ENCODE peak calls at places on chromosomes 4 and X, in four cellular contexts. X is type B pancreatic cell, V is astrocyte of the cerebellum, S is GM20000. Z is an unnamed sample.

GRCh38 chrX:43735957-43736356 is 79.9 kb downstream of the MAOA start:
- DNase-seq in S (no peak), V (no peak), X (no peak), Z (no peak)

GRCh38 chr4:17218801-17219200 is 293.1 kb downstream of the QDPR start:
- DNase-seq in V (no peak), S (no peak), X (no peak), Z (no peak)

GRCh38 chrX:54407266-54407665 is 32.9 kb upstream of the TSR2 start:
- DNase-seq in V (no peak), S (no peak), X (no peak), Z (no peak)

GRCh38 chr4:3516061-3516835 is 16.0 kb downstream of the LRPAP1 start:
- DNase-seq in X (no peak), V (no peak), S (no peak), Z (no peak)

GRCh38 chr4:24582235-24582863 is 2.0 kb downstream of the DHX15 start:
- DNase-seq in V (no peak), X (no peak), S (no peak), Z (no peak)

GRCh38 chrX:1249101-1249887 is 19.3 kb upstream of the CSF2RA start:
- DNase-seq in X (peak; percentile 74), V (no peak), S (no peak), Z (no peak)

GRCh38 chrX:107845625-107846024 is 20.0 kb downstream of the MID2 start:
- DNase-seq in V (no peak), X (no peak), S (no peak), Z (no peak)

GRCh38 chr4:103018391-103019318 is 850 bp downstream of the SLC9B1 start:
- DNase-seq in X (no peak), V (no peak), S (no peak), Z (no peak)

GRCh38 chrX:12974217-12974796 is 603 bp upstream of the TMSB4X start:
- DNase-seq in V (no peak), S (no peak), X (peak; percentile 74), Z (no peak)

GRCh38 chr4:7425591-7426468 is 8.9 kb downstream of the PSAPL1 start:
- DNase-seq in X (peak; percentile 63), V (no peak), S (no peak), Z (no peak)

GRCh38 chrX:15674514-15674898 is 9.9 kb upstream of the CLTRN start:
- DNase-seq in S (peak; percentile 79), X (peak; percentile 80), V (peak; percentile 90), Z (peak; percentile 81)

GRCh38 chr4:73868206-73869129 is 725 bp upstream of the CXCL1 start:
- DNase-seq in S (peak; percentile 21), V (no peak), X (no peak), Z (no peak)

GRCh38 chrX:40864972-40865371 is 129.6 kb upstream of the MED14 start:
- DNase-seq in X (no peak), S (no peak), V (no peak), Z (no peak)

GRCh38 chr4:68465058-68465457 is 17.8 kb downstream of the TMPRSS11E start:
- DNase-seq in V (no peak), S (no peak), X (no peak), Z (no peak)

GRCh38 chr4:143558823-143559756 is 45.6 kb downstream of the SMARCA5 start:
- DNase-seq in S (peak; percentile 83), V (peak; percentile 24), X (no peak), Z (peak; percentile 55)

GRCh38 chrX:68647156-68647957 is at the start of gene STARD8:
- DNase-seq in S (no peak), X (no peak), V (no peak), Z (no peak)

GRCh38 chr4:25966171-25966570 is 52.2 kb downstream of the SMIM20 start:
- DNase-seq in X (no peak), V (no peak), S (no peak), Z (no peak)

GRCh38 chrX:134949271-134949670 is 41.5 kb upstream of the SMIM10 start:
- DNase-seq in V (no peak), S (no peak), X (no peak), Z (no peak)

GRCh38 chrX:50198348-50198747 is 2.5 kb downstream of the AKAP4 start:
- DNase-seq in V (no peak), X (no peak), S (no peak), Z (no peak)

GRCh38 chr4:163048447-163048846 is 118.2 kb downstream of the NAF1 start:
- DNase-seq in V (peak; percentile 4), S (peak; percentile 37), X (no peak), Z (no peak)

GRCh38 chrX:85024044-85024443 is 20.4 kb downstream of the APOOL start:
- DNase-seq in X (no peak), S (no peak), V (peak; percentile 18), Z (no peak)

DNA sequence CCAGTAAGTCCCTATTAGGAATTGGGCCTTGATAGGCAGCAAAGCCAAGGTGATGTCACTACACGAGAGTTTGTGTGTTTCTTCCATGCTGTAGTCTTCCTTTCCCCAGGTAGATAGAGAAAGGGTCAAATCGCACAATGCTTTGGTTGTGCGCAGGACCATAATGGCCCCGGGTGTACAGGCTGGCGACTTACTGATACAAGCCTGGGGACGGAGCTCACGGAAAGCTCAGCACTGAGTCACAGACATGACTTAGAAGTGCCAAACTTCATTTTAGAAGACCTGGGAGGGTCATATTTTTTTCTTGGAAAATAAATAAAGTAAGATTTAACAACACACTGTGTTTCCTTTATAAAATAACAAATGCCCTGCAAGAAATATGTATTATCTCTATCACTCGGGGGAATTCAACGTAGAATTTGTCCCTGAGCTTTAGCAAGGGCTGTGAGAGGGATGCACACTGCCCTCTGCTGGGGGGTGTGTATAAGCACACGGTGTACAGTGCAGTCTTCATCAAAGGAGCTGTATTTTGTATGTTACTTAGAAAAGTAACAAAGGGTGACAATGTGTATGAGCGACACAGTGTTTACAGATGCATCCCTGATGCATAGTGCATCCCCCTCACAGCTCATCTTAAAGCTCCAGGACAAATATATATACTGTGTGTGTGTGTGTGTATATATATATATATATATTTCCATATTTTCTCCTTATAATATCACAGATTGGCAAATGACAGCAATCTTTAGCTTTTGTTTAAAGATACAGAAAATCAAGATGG is 254.5 kb upstream of the VEGFC start:
- DNase-seq in X (peak; percentile 71), S (peak; percentile 45), V (peak; percentile 72), Z (peak; percentile 25)
- TF ChIP-seq CTCF in X (peak; percentile 93), S (peak; percentile 66), V (peak; percentile 84), Z (peak; percentile 83)

DNA sequence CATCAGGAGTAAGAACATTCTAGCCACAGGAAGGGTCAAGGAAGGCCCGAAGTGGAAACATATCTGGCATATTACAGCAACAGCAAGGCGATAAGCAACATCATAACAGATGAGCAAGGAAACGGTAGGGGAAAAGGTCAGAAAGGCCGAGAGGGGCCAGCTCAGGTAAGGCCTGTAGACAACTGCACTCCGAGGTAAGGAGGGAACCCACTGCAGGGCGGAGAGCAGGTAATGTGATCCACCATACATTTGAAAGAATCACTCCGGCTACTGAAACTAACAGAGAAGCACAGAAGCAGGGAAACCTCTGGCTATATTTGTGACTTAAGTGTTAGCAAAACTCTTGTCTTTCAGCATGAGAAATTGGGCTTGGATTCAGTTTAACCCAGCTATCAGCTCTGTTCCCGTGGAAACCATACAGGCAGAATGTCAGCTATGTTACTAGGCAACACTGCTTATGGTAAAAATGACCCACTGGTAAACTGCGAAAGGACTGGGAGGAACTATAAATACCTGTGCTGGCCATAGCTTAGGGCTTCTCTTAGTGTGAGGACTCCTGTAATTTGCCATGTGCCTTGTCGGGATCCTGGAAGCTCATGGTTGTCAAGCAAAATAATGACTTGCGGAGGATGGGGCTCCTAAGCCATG is 31.0 kb downstream of the FRYL start:
- DNase-seq in S (no peak), V (no peak), X (no peak), Z (no peak)
- TF ChIP-seq CTCF in S (no peak), V (no peak), X (no peak), Z (no peak)

GRCh38 chr4:122759639-122760310 is 27.3 kb downstream of the BBS12 start:
- DNase-seq in S (no peak), V (no peak), X (no peak), Z (no peak)
- TF ChIP-seq CTCF in S (no peak), V (peak; percentile 41), X (peak; percentile 62), Z (no peak)

DNA sequence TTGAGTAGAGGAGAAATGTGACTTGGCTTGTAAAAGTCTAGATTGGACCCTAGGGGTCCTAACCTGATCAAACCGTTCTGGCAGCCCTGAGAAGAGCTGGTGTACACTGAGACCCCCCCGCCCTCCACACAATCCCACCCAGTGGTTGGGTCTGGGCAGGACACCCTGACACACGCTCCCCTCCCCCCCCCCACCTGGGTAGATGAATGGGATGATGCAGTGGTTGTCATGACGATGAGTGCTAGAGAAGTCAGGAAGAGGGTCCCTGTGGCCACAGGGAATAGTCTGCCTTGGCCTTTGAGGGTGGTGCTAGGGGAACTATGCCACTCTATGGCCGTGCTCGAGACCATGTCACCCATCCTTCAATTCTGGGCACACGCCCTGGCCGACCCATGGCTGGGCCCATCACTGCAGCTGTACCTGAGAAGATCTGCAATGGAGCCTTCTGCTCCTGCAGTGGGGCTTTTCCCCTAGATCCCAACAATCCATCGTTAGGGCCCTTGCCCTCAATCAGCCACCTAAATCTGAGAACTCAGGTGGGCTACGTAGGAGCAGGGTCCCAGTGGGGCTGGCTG is 4.4 kb downstream of the CDK16 start:
- DNase-seq in S (no peak), X (no peak), V (no peak), Z (no peak)
- TF ChIP-seq CTCF in S (no peak), X (peak; percentile 31), V (no peak), Z (no peak)

GRCh38 chr4:83455300-83456183 is at the start of the genes HELQ and MRPS18C:
- DNase-seq in V (peak; percentile 98), S (peak; percentile 91), X (peak; percentile 94), Z (peak; percentile 99)
- TF ChIP-seq CTCF in V (peak; percentile 43), S (no peak), X (peak; percentile 47), Z (no peak)

GRCh38 chrX:25442501-25442900 is 426.7 kb upstream of the ARX start:
- DNase-seq in S (no peak), V (no peak), X (no peak), Z (no peak)
- TF ChIP-seq CTCF in S (no peak), V (peak; percentile 14), X (no peak), Z (no peak)

Z was measured in GM12864.